ENCODE peak calls at places on chromosomes 11 and 22, in six cellular contexts. X, S, H, O, W and V are unnamed samples.

GRCh38 chr11:34343686-34344085 is 14.1 kb downstream of the ABTB2 start:
- DNase-seq in X (no peak), S (no peak), H (no peak), O (no peak), W (no peak), V (no peak)

GRCh38 chr11:86202013-86202336 is 42.6 kb upstream of the EED start:
- DNase-seq in X (no peak), S (no peak), H (no peak), O (no peak), W (no peak), V (no peak)

GRCh38 chr11:1442163-1442562 is 44.4 kb downstream of the MOB2 start:
- DNase-seq in X (no peak), S (no peak), H (peak; percentile 58), O (no peak), W (no peak), V (no peak)

GRCh38 chr11:130906616-130907015 is 9.7 kb downstream of the SNX19 start:
- DNase-seq in X (no peak), S (no peak), H (no peak), O (no peak), W (no peak), V (no peak)

GRCh38 chr22:44383652-44384562 is 71.2 kb upstream of the SHISAL1 start:
- DNase-seq in X (peak; percentile 38), S (no peak), H (no peak), O (no peak), W (no peak), V (peak; percentile 56)

GRCh38 chr11:116960916-116961315 is 123.5 kb upstream of the APOA1 start:
- DNase-seq in X (no peak), S (no peak), H (no peak), O (no peak), W (no peak), V (no peak)

GRCh38 chr11:102312656-102313055 is 4.6 kb upstream of the BIRC3 start:
- DNase-seq in X (no peak), S (no peak), H (no peak), O (no peak), W (no peak), V (no peak)

GRCh38 chr22:43381693-43382092 is 30.1 kb upstream of the MPPED1 start:
- DNase-seq in X (no peak), S (no peak), H (no peak), O (no peak), W (no peak), V (no peak)

DNA sequence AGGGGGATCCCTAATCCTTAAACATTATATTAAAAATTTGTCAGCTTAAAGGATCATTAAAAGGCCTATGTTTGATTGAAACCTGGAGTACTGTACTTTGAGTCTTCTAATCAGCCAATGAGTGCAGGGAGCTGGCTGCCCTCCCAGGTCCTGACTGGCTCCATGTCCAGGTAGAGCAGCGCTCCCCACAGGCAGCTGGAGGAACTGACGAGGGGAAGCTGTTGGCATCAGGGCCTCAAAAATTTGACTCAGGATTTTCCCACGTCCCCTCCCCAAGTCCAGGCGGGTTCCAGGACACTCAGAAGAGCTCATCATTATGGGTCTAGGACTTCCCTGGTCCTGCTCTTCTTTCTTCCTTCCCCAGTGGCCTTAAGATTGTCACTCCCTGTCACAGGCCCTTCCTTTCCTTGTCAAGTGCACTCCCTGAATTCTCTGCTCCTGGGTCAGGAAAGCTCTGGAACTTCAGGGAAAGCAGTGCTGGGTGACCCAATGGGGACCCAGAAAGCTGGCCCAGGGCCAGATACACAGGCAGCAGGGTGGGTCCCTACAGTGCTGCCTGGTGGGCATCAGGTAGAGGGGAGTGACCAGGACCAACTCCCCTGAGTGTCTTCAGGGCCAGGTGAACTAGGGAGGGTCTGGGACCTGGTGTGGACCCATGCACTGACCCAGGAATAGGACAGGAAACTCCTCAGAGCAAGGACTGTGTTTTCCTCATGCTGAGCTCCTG is 65.5 kb downstream of the GGTLC2 start:
- DNase-seq in X (no peak), S (no peak), H (no peak), O (no peak), W (peak; percentile 35), V (no peak)
- TF ChIP-seq CTCF in X (no peak), S (peak; percentile 28), H (no peak), O (no peak), W (no peak), V (peak; percentile 21)

DNA sequence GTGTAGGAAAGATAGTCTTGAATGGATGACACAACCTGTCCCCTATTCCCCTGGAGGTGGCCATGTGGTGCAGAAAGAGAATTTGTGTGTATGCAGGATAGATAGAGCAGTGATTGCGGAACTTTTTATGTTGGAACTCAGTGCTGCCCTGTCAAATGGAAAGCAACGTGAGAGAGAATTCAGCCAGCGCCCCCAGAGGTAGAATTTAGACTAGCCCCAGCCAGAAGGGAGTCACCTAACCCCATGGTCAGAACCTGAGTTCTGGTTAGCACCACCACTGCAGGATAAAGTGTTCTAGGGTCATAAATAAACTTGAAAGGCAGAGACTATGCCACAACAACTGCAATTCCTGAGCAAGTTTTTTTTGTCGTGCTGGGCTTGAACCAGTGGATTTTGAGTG is 152.9 kb upstream of the GRIA4 start:
- DNase-seq in X (no peak), S (no peak), H (no peak), O (no peak), W (no peak), V (no peak)
- TF ChIP-seq CTCF in X (no peak), S (peak; percentile 28), H (peak; percentile 5), O (no peak), W (no peak), V (peak; percentile 20)

DNA sequence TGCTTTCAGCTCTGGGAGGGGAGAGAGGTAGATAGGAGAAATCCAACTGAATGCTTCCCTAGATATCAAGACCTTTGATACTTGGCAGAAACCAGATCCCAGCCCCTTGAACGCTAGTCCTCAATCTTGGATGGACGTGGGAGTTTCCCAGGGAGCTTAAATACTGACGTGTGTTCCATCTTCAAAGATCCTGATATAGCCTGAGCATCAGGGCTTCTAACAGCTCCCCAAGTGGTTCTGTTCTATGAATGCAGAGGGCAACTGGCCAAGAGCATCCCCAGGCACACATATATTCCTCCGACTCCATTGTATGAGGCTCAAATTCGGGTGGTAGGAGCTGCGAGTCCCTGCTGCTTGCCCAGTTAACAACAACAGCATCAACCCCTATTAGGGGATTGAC is 8.7 kb upstream of the ACCS start:
- DNase-seq in X (no peak), S (no peak), H (no peak), O (no peak), W (peak; percentile 21), V (no peak)
- TF ChIP-seq CTCF in X (no peak), S (no peak), H (no peak), O (no peak), W (no peak), V (no peak)

GRCh38 chr11:101202614-101203013 is 73.0 kb upstream of the PGR start:
- DNase-seq in X (no peak), S (no peak), H (no peak), O (no peak), W (no peak), V (no peak)
- TF ChIP-seq CTCF in X (no peak), S (no peak), H (no peak), O (no peak), W (no peak), V (no peak)

DNA sequence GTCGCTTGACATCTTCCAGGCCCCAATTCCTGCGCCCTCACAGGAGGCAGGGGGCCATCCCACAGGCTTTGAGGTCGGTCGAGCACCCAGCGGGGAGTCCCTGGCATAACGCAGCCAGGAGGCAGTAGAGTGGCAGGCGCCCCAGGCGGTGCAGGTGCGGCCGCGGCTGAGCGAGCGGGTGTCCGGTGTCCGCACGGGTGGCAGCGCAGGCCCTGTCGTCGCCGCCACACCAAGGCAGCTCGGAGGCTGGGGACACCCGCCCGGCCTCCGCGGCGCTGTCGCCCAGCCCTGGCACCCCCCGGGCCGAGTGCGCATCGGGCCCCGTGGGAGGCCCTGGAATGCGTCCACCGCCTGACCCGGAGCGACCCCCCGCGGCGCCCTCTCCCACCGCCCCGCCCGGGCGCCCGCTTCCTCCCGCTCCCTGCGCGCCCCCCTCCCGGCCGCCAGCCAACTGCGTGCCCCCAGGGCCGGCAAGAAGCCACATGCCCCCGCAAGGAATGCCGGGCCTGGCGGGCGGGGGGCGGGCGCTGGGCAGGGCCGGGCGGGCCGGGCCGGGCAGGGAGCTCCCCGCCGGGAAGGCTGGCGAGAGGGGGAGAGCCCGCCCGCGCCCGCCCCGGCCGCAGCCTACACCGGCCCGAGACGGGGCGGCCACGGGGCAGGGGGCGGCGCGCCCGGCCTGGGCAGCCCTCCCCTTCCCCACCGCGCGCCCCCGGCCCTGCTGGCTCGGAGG is 33.9 kb downstream of the PRDM11 start:
- DNase-seq in X (no peak), S (no peak), H (peak; percentile 45), O (peak; percentile 48), W (no peak), V (no peak)
- TF ChIP-seq CTCF in X (peak; percentile 33), S (peak; percentile 29), H (no peak), O (peak; percentile 2), W (peak; percentile 27), V (peak; percentile 74)

GRCh38 chr11:134542401-134543143 is 130.5 kb upstream of the B3GAT1 start:
- DNase-seq in X (no peak), S (no peak), H (no peak), O (no peak), W (peak; percentile 35), V (no peak)

GRCh38 chr11:134543144-134544044 is 131.4 kb upstream of the B3GAT1 start:
- DNase-seq in X (no peak), S (no peak), H (no peak), O (peak; percentile 25), W (peak; percentile 53), V (no peak)

GRCh38 chr11:134539285-134539684 is 127.2 kb upstream of the B3GAT1 start:
- DNase-seq in X (peak; percentile 2), S (no peak), H (no peak), O (no peak), W (peak; percentile 47), V (no peak)

GRCh38 chr11:134541951-134542350 is 129.9 kb upstream of the B3GAT1 start:
- DNase-seq in X (no peak), S (no peak), H (no peak), O (no peak), W (peak; percentile 62), V (no peak)

GRCh38 chr11:134541355-134541754 is 129.3 kb upstream of the B3GAT1 start:
- DNase-seq in X (no peak), S (no peak), H (no peak), O (no peak), W (peak; percentile 54), V (no peak)
- TF ChIP-seq CTCF in X (no peak), S (no peak), H (no peak), O (no peak), W (no peak), V (no peak)